ENCODE peak calls at places on chromosomes 3 and 15, in eight cellular contexts. N is smooth muscle cell of the brain vasculature; L is mammary epithelial cell; S is neural progenitor cell; A is activated CD8-positive, alpha-beta memory T cell treated with anti-CD3 and anti-CD28 coated beads for 24 hours; W is MG63; B is Panc1; Y is GM18507. O is an unnamed sample.

GRCh38 chr15:74657846-74658245 is 38.0 kb downstream of the EDC3 start:
- DNase-seq in S (no peak), Y (no peak), A (no peak), B (no peak), N (no peak), W (peak), L (no peak), O (no peak)

GRCh38 chr3:140899363-140899762 is 42.3 kb upstream of the SLC25A36 start:
- DNase-seq in B (no peak), S (no peak), L (no peak), W (no peak), N (no peak), A (no peak), Y (no peak), O (no peak)

GRCh38 chr3:177743491-177743890 is 546.2 kb upstream of the TBL1XR1 start:
- DNase-seq in B (no peak), Y (no peak), W (no peak), N (no peak), A (no peak), L (no peak), S (no peak), O (no peak)

GRCh38 chr15:74725845-74726773 is 781 bp upstream of the CYP1A1 start:
- DNase-seq in A (peak), L (peak), N (no peak), B (no peak), W (peak), Y (peak), S (peak), O (no peak)

GRCh38 chr3:167738037-167738436 is 2.5 kb downstream of the SERPINI1 start:
- DNase-seq in Y (no peak), N (no peak), B (no peak), S (no peak), A (no peak), W (no peak), L (no peak), O (no peak)

GRCh38 chr3:106824856-106825255 is 552.4 kb upstream of the CCDC54 start:
- DNase-seq in Y (no peak), B (peak), W (peak), A (no peak), N (no peak), S (peak), L (peak), O (peak)

GRCh38 chr15:35305031-35305555 is 220.0 kb upstream of the NANOGP8 start:
- DNase-seq in L (no peak), A (no peak), W (no peak), Y (no peak), B (no peak), N (no peak), S (no peak), O (no peak)

GRCh38 chr3:72625616-72626337 is 222.5 kb downstream of the SHQ1 start:
- DNase-seq in W (peak), Y (no peak), B (no peak), A (no peak), N (no peak), L (peak), S (no peak), O (no peak)

GRCh38 chr3:46690798-46691197 is 2.7 kb downstream of the ALS2CL start:
- DNase-seq in S (no peak), Y (no peak), W (peak), L (peak), N (no peak), B (no peak), A (no peak), O (no peak)

GRCh38 chr3:128231596-128231995 is 78.3 kb downstream of the EEFSEC start:
- DNase-seq in S (peak), B (no peak), L (no peak), N (no peak), W (no peak), Y (no peak), A (no peak), O (no peak)

GRCh38 chr15:39215006-39215405 is 365.9 kb upstream of the THBS1 start:
- DNase-seq in L (no peak), N (no peak), Y (no peak), W (no peak), S (no peak), A (no peak), B (no peak), O (no peak)

GRCh38 chr3:150314248-150315027 is 93.7 kb upstream of the TSC22D2 start:
- DNase-seq in S (no peak), Y (no peak), N (no peak), W (no peak), L (no peak), A (no peak), B (no peak), O (no peak)

GRCh38 chr3:189304465-189305341 is 132.9 kb downstream of the TPRG1 start:
- DNase-seq in Y (no peak), A (no peak), B (peak), L (peak), N (no peak), S (no peak), W (peak), O (no peak)

GRCh38 chr15:89116404-89116803 is 28.1 kb downstream of the ABHD2 start:
- DNase-seq in B (no peak), N (no peak), W (no peak), L (no peak), S (no peak), Y (no peak), A (no peak), O (peak)

GRCh38 chr3:52525666-52526065 is 8.0 kb downstream of the NT5DC2 start:
- DNase-seq in Y (no peak), L (no peak), B (no peak), W (no peak), N (no peak), A (no peak), S (no peak), O (no peak)

GRCh38 chr15:95944193-95944592 is 386.3 kb upstream of the NR2F2 start:
- DNase-seq in Y (no peak), A (no peak), N (no peak), S (no peak), W (no peak), B (no peak), L (no peak), O (no peak)

GRCh38 chr3:20975221-20975620 is 775.8 kb downstream of the ZNF385D start:
- DNase-seq in L (no peak), W (peak), B (no peak), N (no peak), A (no peak), Y (no peak), S (no peak), O (no peak)

GRCh38 chr3:11507719-11508118 is 136.0 kb downstream of the VGLL4 start:
- DNase-seq in S (no peak), L (no peak), A (no peak), B (no peak), N (no peak), W (no peak), Y (no peak), O (no peak)

GRCh38 chr15:48721061-48721810 is 75.7 kb upstream of the FBN1 start:
- DNase-seq in N (no peak), B (no peak), A (no peak), W (peak), L (no peak), Y (no peak), S (no peak), O (no peak)

GRCh38 chr3:15645740-15646490 is 44.4 kb downstream of the BTD start:
- DNase-seq in Y (no peak), L (peak), N (no peak), W (peak), B (peak), A (no peak), S (no peak), O (peak)

GRCh38 chr3:69079269-69080159 is 651 bp downstream of the UBA3 start:
- DNase-seq in Y (no peak), A (peak), N (no peak), B (no peak), S (peak), W (peak), L (peak), O (no peak)